ENCODE peak calls at places on chromosomes 7 and 10, in six cellular contexts. Z is uterus, P is gastrocnemius medialis, V is fibroblast of lung, M is mesenchymal stem cell, S is ovary. W is an unnamed sample. For H3K27me3, the result is how much of the 10 kb centered on the place peaks cover.

GRCh38 chr7:118368958-118369357 is 144.5 kb downstream of the ANKRD7 start:
- DNase-seq in Z (no peak), P (no peak), V (no peak), M (no peak), S (no peak), W (no peak)

GRCh38 chr7:144489504-144489903 is 86.0 kb upstream of the NOBOX start:
- DNase-seq in Z (no peak), P (no peak), V (no peak), M (no peak), S (no peak), W (no peak)

GRCh38 chr7:98283127-98283886 is 1.8 kb downstream of the BRI3 start:
- DNase-seq in Z (peak), P (peak), V (peak), M (peak), S (no peak), W (no peak)

GRCh38 chr10:68871731-68872342 is 29.3 kb upstream of the DDX50 start:
- DNase-seq in Z (peak), P (peak), V (peak), M (peak), S (no peak), W (no peak)

GRCh38 chr10:33086100-33086499 is 128.1 kb upstream of the ITGB1 start:
- DNase-seq in Z (no peak), P (no peak), V (no peak), M (no peak), S (no peak), W (no peak)

GRCh38 chr10:125375210-125375609 is 214.8 kb upstream of the CTBP2 start:
- DNase-seq in Z (no peak), P (no peak), V (peak), M (no peak), S (no peak), W (no peak)

GRCh38 chr10:788796-789748 is 99.6 kb upstream of the DIP2C start:
- DNase-seq in Z (peak), P (peak), V (peak), M (peak), S (no peak), W (peak)

GRCh38 chr10:30811665-30812017 is 182.1 kb upstream of the LYZL2 start:
- DNase-seq in Z (no peak), P (no peak), V (no peak), M (no peak), S (no peak), W (no peak)

GRCh38 chr10:35352508-35352907 is 16.2 kb downstream of the CCNY start:
- DNase-seq in Z (no peak), P (no peak), V (no peak), M (no peak), S (no peak), W (no peak)

GRCh38 chr7:70693690-70694356 is 438.1 kb upstream of the GALNT17 start:
- DNase-seq in Z (peak), P (peak), V (peak), M (peak), S (peak), W (peak)

GRCh38 chr7:119630570-119630969 is 642.4 kb upstream of the KCND2 start:
- DNase-seq in Z (no peak), P (no peak), V (no peak), M (no peak), S (no peak), W (no peak)

GRCh38 chr7:31119249-31119648 is 67.1 kb downstream of the ADCYAP1R1 start:
- DNase-seq in Z (no peak), P (no peak), V (no peak), M (no peak), S (no peak), W (no peak)

GRCh38 chr7:107170051-107170661 is 1.4 kb downstream of the HBP1 start:
- DNase-seq in Z (no peak), P (no peak), V (no peak), M (no peak), S (no peak), W (no peak)

GRCh38 chr10:97003804-97004201 is 171.7 kb downstream of the LCOR start:
- DNase-seq in Z (no peak), P (no peak), V (no peak), M (no peak), S (no peak), W (no peak)

DNA sequence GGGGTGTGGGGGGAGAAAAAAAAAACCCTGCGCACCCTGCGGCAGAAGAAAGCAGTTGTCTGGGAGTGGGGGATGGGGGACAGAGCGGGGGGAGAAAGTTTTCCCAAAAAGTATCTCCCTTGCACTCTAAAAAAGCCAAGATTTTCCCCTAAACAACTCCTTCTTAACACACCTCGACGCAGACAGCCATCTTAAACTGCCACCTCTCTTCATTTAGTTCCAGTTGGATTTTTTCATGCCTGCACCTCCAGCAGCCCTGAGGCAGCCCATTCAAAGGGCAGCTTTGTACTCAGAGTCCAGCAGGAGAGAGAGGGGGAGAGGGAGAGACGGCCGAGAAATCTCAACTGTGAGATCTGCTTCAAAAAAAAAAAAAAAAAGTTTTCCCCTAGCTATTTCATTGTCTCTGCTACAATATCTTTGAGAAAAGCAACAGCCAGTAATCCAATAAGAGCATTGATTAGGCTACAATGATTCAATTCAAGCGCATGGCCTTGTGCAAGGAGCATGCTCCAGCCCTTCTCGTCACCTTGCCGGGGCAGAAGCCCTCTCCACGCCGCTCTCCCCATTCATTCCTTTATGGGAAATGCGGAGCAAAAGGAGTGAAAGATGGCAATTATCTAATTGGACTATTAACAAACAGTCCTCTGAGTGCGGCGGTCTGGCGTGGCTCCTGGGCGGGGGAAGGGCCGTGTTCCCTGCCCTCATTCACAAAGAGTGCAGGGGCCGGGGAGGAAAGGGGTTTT is 939 bp upstream of the VAX1 start:
- DNase-seq in Z (no peak), P (no peak), V (no peak), M (no peak), S (no peak), W (no peak)
- H3K27me3 ChIP-seq in Z (under half), P (half or more), V (half or more), M (half or more), S (under half), W (half or more)

GRCh38 chr10:29805134-29805691 is 170.4 kb upstream of the SVIL start:
- DNase-seq in Z (no peak), P (peak), V (no peak), M (no peak), S (no peak), W (no peak)
- H3K27ac ChIP-seq in Z (peak), P (peak), V (no peak), M (peak), S (no peak), W (peak)

DNA sequence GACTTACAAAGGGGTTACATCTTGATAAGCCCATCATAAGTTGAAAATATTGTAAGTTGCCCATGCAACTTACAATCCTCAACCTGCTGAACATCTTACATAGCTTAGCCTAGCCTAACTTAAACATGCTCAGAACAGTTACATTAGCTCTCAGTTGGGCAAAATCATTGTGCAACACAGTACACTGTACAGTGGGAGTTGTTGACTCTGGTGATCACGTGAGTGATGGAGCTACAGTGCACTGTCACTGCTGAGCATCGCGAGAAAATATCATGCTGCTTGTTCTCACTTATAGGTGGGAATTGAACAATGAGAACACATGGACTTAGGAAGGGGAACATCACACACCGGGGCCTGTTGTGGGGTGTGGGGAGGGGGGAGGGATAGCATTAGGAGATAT is 214.9 kb upstream of the ZMIZ1 start:
- DNase-seq in Z (no peak), P (no peak), V (no peak), M (peak), S (no peak), W (no peak)
- H3K27me3 ChIP-seq in Z (under half), P (under half), V (under half), M (under half), S (under half), W (under half)

GRCh38 chr7:76193881-76194280 is 7.8 kb upstream of the SRRM3 start:
- DNase-seq in Z (no peak), P (no peak), V (no peak), M (no peak), S (no peak), W (no peak)
- H3K27ac ChIP-seq in Z (no peak), P (no peak), V (no peak), M (no peak), S (no peak), W (no peak)

DNA sequence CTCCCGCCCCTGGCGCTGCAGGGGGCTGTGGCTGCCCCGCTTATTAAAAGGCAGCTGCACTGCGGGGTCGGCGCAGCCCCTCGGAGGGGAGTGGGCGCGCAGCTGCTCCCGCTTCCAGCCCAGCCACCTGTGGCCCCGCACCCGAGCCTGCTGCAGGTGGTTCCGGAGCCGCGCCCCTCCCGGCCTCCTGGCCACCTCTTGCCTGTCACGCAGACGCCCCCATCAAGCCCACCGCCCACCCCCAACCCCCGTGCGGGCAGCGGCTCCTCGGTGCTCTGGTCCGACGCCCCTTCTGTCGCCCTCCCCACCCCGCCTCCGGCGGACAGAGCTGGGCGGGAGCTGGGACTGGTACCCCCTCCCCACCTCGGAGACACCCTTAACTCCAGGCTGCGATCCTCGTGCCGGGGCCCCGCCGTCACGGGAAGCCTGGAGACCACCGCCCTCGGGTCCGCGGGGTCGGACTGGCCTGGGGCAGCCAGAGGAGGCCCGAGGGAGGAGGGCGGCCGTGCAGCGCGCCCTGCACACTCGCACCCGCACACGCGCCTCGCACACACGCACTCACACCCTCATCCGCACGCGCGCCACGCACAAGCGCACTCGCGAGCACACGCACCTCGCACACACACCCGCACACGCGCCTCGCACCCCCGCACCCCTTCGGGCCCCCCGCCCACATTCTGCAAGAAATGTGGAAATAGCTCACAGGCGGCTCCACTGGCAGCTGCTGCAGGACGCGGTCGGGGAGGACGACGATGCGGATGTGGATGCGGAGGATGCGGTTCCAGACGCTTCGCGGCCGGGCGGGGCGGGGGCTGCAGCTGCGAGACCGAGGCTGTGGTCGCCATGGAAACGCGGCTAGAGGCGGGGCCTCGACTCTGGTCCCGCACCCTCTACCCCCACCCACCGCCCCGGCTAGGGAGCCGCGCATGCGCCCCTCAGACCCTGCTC is at the start of gene CALY:
- DNase-seq in Z (no peak), P (no peak), V (no peak), M (no peak), S (no peak), W (no peak)
- H3K27me3 ChIP-seq in Z (under half), P (half or more), V (under half), M (half or more), S (under half), W (half or more)

DNA sequence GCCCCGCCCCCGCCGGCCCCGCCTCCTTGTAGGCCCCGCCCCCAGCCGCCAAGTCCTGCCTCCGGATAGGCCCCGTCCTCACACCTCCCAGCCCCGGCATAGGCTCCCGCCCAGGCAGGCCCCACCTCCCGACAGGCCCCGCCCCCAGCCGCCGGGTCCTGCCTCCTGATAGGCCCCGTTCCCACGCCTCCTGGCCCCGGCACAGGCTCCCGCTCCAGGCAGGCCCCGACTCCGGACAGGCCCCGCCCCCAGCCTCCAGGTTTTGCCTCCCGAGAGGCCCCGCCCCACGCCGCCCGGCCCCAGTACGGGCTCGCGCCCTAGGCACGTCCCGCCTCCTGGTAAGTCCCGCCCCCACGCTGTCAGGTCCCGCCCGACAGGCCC is 232 bp upstream of the MICALL2 start:
- DNase-seq in Z (peak), P (peak), V (peak), M (peak), S (peak), W (peak)
- H3K27ac ChIP-seq in Z (peak), P (peak), V (no peak), M (no peak), S (no peak), W (peak)

GRCh38 chr10:89209718-89210117 is 2.6 kb upstream of the CH25H start:
- DNase-seq in Z (no peak), P (no peak), V (no peak), M (no peak), S (no peak), W (no peak)

GRCh38 chr10:89204621-89205020 is 2.5 kb downstream of the CH25H start:
- DNase-seq in Z (no peak), P (no peak), V (no peak), M (no peak), S (no peak), W (no peak)

GRCh38 chr10:89207801-89208551 is 859 bp upstream of the CH25H start:
- DNase-seq in Z (peak), P (no peak), V (no peak), M (no peak), S (peak), W (peak)

GRCh38 chr10:89207181-89207800 is at the start of gene CH25H:
- DNase-seq in Z (peak), P (peak), V (peak), M (peak), S (peak), W (peak)

GRCh38 chr10:89206402-89207180 is 526 bp downstream of the CH25H start:
- DNase-seq in Z (no peak), P (no peak), V (peak), M (no peak), S (peak), W (peak)
- H3K27me3 ChIP-seq in Z (under half), P (under half), V (under half), M (under half), S (under half), W (under half)

DNA sequence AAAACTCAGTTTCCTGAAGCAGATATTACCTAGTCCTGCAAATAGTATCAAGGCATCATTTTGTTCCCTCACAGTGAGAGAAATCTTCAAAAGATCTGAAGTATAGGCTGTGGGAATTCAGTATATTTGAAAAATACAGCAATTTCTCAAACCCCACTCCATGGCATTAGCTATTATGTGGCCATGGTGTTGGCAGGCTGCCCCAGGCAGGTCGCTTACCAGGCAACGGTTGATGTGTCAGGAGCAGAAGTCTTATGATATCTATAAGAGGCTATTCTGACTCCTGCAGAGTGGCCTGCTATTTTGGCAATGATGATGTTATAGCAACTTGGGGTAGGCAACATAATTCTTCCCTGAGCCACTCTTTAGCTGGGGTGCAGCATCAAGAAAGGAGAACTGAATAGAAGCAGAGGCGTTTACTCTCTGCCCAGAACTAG is 187.9 kb downstream of the PLXDC2 start:
- DNase-seq in Z (peak), P (no peak), V (peak), M (peak), S (peak), W (peak)
- H3K27ac ChIP-seq in Z (peak), P (peak), V (peak), M (no peak), S (no peak), W (peak)

DNA sequence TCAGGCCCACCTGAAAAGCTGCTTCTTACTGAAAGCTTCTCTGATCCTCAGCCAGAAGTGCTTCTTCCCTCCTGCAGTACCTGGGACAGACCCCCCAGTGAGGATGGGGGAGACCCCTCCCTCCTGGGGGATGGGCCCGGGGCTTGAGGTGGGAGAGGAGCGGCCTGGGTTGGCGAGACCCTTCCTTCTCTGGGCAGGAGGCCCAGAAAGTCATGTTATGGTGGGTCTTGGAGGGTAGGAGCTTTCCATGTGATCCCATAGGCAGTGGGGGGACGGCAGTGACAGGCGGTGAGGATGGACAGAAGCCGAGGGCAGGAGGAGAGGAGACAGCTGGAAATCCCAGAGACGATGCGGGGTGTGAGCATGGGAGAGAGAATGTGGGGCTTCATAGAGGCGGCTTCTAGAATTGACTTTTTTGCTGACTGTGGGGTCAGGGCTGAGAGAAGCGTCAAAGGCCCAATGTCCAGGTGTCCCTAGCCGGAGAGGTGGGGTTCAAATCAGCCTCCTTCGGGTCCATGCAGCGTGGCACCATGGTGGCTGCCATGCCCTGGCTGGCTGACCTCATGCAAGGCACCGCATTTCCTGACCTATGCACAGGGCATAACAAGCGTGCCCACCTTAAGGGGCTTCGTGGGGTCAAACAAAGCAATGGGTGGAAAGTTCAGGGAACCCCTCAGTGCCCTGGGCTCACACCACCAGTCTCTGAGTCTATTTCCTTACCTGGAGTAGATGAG is 154.0 kb downstream of the UBE2H start:
- DNase-seq in Z (no peak), P (no peak), V (no peak), M (no peak), S (no peak), W (no peak)
- H3K27me3 ChIP-seq in Z (under half), P (under half), V (under half), M (half or more), S (under half), W (under half)

GRCh38 chr7:122679813-122680212 is 19.1 kb downstream of the RNF133 start:
- DNase-seq in Z (no peak), P (no peak), V (no peak), M (no peak), S (no peak), W (no peak)
- H3K27ac ChIP-seq in Z (no peak), P (no peak), V (no peak), M (peak), S (no peak), W (no peak)

W was measured in heart right ventricle.